ENCODE peak calls at places on chromosome 5, in nine cellular contexts. One of them, this sample, is unnamed.

GRCh38 chr5:151661096-151661495 is 25.6 kb downstream of the SPARC start:
- DNase-seq in AG04450: no peak
- DNase-seq in CD8-positive, alpha-beta T cell: no peak
- DNase-seq in A549: no peak
- DNase-seq in MM.1S: no peak
- DNase-seq in PC-9: no peak
- DNase-seq in endothelial cell of umbilical vein: no peak
- DNase-seq in uterus: no peak
- DNase-seq in tibial artery: no peak
- DNase-seq in this sample: no peak

GRCh38 chr5:159849437-159850191 is 66.7 kb upstream of the ADRA1B start:
- DNase-seq in AG04450: peak
- DNase-seq in CD8-positive, alpha-beta T cell: no peak
- DNase-seq in A549: no peak
- DNase-seq in MM.1S: no peak
- DNase-seq in PC-9: peak
- DNase-seq in endothelial cell of umbilical vein: no peak
- DNase-seq in uterus: peak
- DNase-seq in tibial artery: no peak
- DNase-seq in this sample: no peak

GRCh38 chr5:140833993-140834392 is at the start of gene PCDHA7:
- DNase-seq in AG04450: no peak
- DNase-seq in CD8-positive, alpha-beta T cell: no peak
- DNase-seq in A549: no peak
- DNase-seq in MM.1S: no peak
- DNase-seq in PC-9: no peak
- DNase-seq in endothelial cell of umbilical vein: no peak
- DNase-seq in uterus: no peak
- DNase-seq in tibial artery: no peak
- DNase-seq in this sample: no peak

GRCh38 chr5:32453916-32454315 is 9.4 kb upstream of the ZFR start:
- DNase-seq in AG04450: no peak
- DNase-seq in CD8-positive, alpha-beta T cell: no peak
- DNase-seq in A549: no peak
- DNase-seq in MM.1S: no peak
- DNase-seq in PC-9: no peak
- DNase-seq in endothelial cell of umbilical vein: no peak
- DNase-seq in uterus: no peak
- DNase-seq in tibial artery: no peak
- DNase-seq in this sample: no peak

GRCh38 chr5:29568028-29568427 is 1625.5 kb upstream of the CDH6 start:
- DNase-seq in AG04450: no peak
- DNase-seq in CD8-positive, alpha-beta T cell: no peak
- DNase-seq in A549: no peak
- DNase-seq in MM.1S: no peak
- DNase-seq in PC-9: no peak
- DNase-seq in endothelial cell of umbilical vein: no peak
- DNase-seq in uterus: no peak
- DNase-seq in tibial artery: no peak
- DNase-seq in this sample: no peak

GRCh38 chr5:127299678-127300077 is 9.1 kb downstream of the MEGF10 start:
- DNase-seq in AG04450: no peak
- DNase-seq in CD8-positive, alpha-beta T cell: no peak
- DNase-seq in A549: no peak
- DNase-seq in MM.1S: no peak
- DNase-seq in PC-9: no peak
- DNase-seq in endothelial cell of umbilical vein: no peak
- DNase-seq in uterus: no peak
- DNase-seq in tibial artery: no peak
- DNase-seq in this sample: no peak

GRCh38 chr5:115372121-115372520 is 75.7 kb upstream of the CCDC112 start:
- DNase-seq in AG04450: no peak
- DNase-seq in CD8-positive, alpha-beta T cell: no peak
- DNase-seq in A549: no peak
- DNase-seq in MM.1S: no peak
- DNase-seq in PC-9: peak
- DNase-seq in endothelial cell of umbilical vein: no peak
- DNase-seq in uterus: no peak
- DNase-seq in tibial artery: no peak
- DNase-seq in this sample: no peak

GRCh38 chr5:88480245-88480644 is 211.6 kb upstream of the TMEM161B start:
- DNase-seq in AG04450: no peak
- DNase-seq in CD8-positive, alpha-beta T cell: no peak
- DNase-seq in A549: no peak
- DNase-seq in MM.1S: no peak
- DNase-seq in PC-9: no peak
- DNase-seq in endothelial cell of umbilical vein: no peak
- DNase-seq in uterus: no peak
- DNase-seq in tibial artery: no peak
- DNase-seq in this sample: no peak

GRCh38 chr5:142012186-142012785 is 541 bp downstream of the GNPDA1 start:
- DNase-seq in AG04450: no peak
- DNase-seq in CD8-positive, alpha-beta T cell: no peak
- DNase-seq in A549: peak
- DNase-seq in MM.1S: peak
- DNase-seq in PC-9: peak
- DNase-seq in endothelial cell of umbilical vein: peak
- DNase-seq in uterus: peak
- DNase-seq in tibial artery: peak
- DNase-seq in this sample: peak
- TF ChIP-seq CTCF in AG04450: peak
- TF ChIP-seq CTCF in CD8-positive, alpha-beta T cell: peak
- TF ChIP-seq CTCF in A549: peak
- TF ChIP-seq CTCF in MM.1S: peak
- TF ChIP-seq CTCF in PC-9: peak
- TF ChIP-seq CTCF in endothelial cell of umbilical vein: peak
- TF ChIP-seq CTCF in uterus: no peak
- TF ChIP-seq CTCF in tibial artery: peak
- TF ChIP-seq CTCF in this sample: no peak

GRCh38 chr5:171311698-171312083 is 2.6 kb downstream of the TLX3 start:
- DNase-seq in AG04450: no peak
- DNase-seq in CD8-positive, alpha-beta T cell: no peak
- DNase-seq in A549: no peak
- DNase-seq in MM.1S: no peak
- DNase-seq in PC-9: no peak
- DNase-seq in endothelial cell of umbilical vein: no peak
- DNase-seq in uterus: no peak
- DNase-seq in tibial artery: no peak
- DNase-seq in this sample: no peak
- H3K4me3 ChIP-seq in AG04450: no peak
- H3K4me3 ChIP-seq in CD8-positive, alpha-beta T cell: no peak
- H3K4me3 ChIP-seq in A549: no peak
- H3K4me3 ChIP-seq in MM.1S: no peak
- H3K4me3 ChIP-seq in PC-9: no peak
- H3K4me3 ChIP-seq in endothelial cell of umbilical vein: no peak
- H3K4me3 ChIP-seq in uterus: no peak
- H3K4me3 ChIP-seq in tibial artery: no peak
- H3K4me3 ChIP-seq in this sample: peak

GRCh38 chr5:119022017-119022745 is 33.8 kb upstream of the DTWD2 start:
- DNase-seq in AG04450: peak
- DNase-seq in CD8-positive, alpha-beta T cell: no peak
- DNase-seq in A549: peak
- DNase-seq in MM.1S: peak
- DNase-seq in PC-9: peak
- DNase-seq in endothelial cell of umbilical vein: peak
- DNase-seq in uterus: no peak
- DNase-seq in tibial artery: no peak
- DNase-seq in this sample: no peak
- TF ChIP-seq CTCF in AG04450: peak
- TF ChIP-seq CTCF in CD8-positive, alpha-beta T cell: peak
- TF ChIP-seq CTCF in A549: peak
- TF ChIP-seq CTCF in MM.1S: peak
- TF ChIP-seq CTCF in PC-9: peak
- TF ChIP-seq CTCF in endothelial cell of umbilical vein: no peak
- TF ChIP-seq CTCF in uterus: peak
- TF ChIP-seq CTCF in tibial artery: peak
- TF ChIP-seq CTCF in this sample: peak

GRCh38 chr5:98735806-98736507 is 37.5 kb upstream of the RGMB start:
- DNase-seq in AG04450: no peak
- DNase-seq in CD8-positive, alpha-beta T cell: no peak
- DNase-seq in A549: no peak
- DNase-seq in MM.1S: no peak
- DNase-seq in PC-9: no peak
- DNase-seq in endothelial cell of umbilical vein: no peak
- DNase-seq in uterus: no peak
- DNase-seq in tibial artery: no peak
- DNase-seq in this sample: no peak
- H3K4me3 ChIP-seq in AG04450: no peak
- H3K4me3 ChIP-seq in CD8-positive, alpha-beta T cell: no peak
- H3K4me3 ChIP-seq in A549: no peak
- H3K4me3 ChIP-seq in MM.1S: no peak
- H3K4me3 ChIP-seq in PC-9: no peak
- H3K4me3 ChIP-seq in endothelial cell of umbilical vein: no peak
- H3K4me3 ChIP-seq in uterus: no peak
- H3K4me3 ChIP-seq in tibial artery: no peak
- H3K4me3 ChIP-seq in this sample: no peak

GRCh38 chr5:119331566-119332095 is 24.2 kb upstream of the TNFAIP8 start:
- DNase-seq in AG04450: no peak
- DNase-seq in CD8-positive, alpha-beta T cell: no peak
- DNase-seq in A549: no peak
- DNase-seq in MM.1S: no peak
- DNase-seq in PC-9: no peak
- DNase-seq in endothelial cell of umbilical vein: no peak
- DNase-seq in uterus: no peak
- DNase-seq in tibial artery: no peak
- DNase-seq in this sample: no peak
- TF ChIP-seq CTCF in AG04450: no peak
- TF ChIP-seq CTCF in CD8-positive, alpha-beta T cell: no peak
- TF ChIP-seq CTCF in A549: no peak
- TF ChIP-seq CTCF in MM.1S: no peak
- TF ChIP-seq CTCF in PC-9: no peak
- TF ChIP-seq CTCF in endothelial cell of umbilical vein: no peak
- TF ChIP-seq CTCF in uterus: no peak
- TF ChIP-seq CTCF in tibial artery: no peak
- TF ChIP-seq CTCF in this sample: no peak

GRCh38 chr5:177496111-177497010 is 1.0 kb downstream of the PDLIM7 start:
- DNase-seq in AG04450: peak
- DNase-seq in CD8-positive, alpha-beta T cell: no peak
- DNase-seq in A549: peak
- DNase-seq in MM.1S: no peak
- DNase-seq in PC-9: peak
- DNase-seq in endothelial cell of umbilical vein: peak
- DNase-seq in uterus: peak
- DNase-seq in tibial artery: peak
- DNase-seq in this sample: peak

GRCh38 chr5:177498013-177498847 is 826 bp upstream of the PDLIM7 start:
- DNase-seq in AG04450: no peak
- DNase-seq in CD8-positive, alpha-beta T cell: peak
- DNase-seq in A549: no peak
- DNase-seq in MM.1S: no peak
- DNase-seq in PC-9: no peak
- DNase-seq in endothelial cell of umbilical vein: no peak
- DNase-seq in uterus: peak
- DNase-seq in tibial artery: no peak
- DNase-seq in this sample: no peak

GRCh38 chr5:177497011-177497296 is 450 bp downstream of the PDLIM7 start:
- DNase-seq in AG04450: no peak
- DNase-seq in CD8-positive, alpha-beta T cell: no peak
- DNase-seq in A549: no peak
- DNase-seq in MM.1S: no peak
- DNase-seq in PC-9: no peak
- DNase-seq in endothelial cell of umbilical vein: no peak
- DNase-seq in uterus: no peak
- DNase-seq in tibial artery: peak
- DNase-seq in this sample: no peak

GRCh38 chr5:177495243-177496060 is 2.0 kb downstream of the PDLIM7 start:
- DNase-seq in AG04450: peak
- DNase-seq in CD8-positive, alpha-beta T cell: no peak
- DNase-seq in A549: no peak
- DNase-seq in MM.1S: no peak
- DNase-seq in PC-9: peak
- DNase-seq in endothelial cell of umbilical vein: peak
- DNase-seq in uterus: peak
- DNase-seq in tibial artery: peak
- DNase-seq in this sample: peak

DNA sequence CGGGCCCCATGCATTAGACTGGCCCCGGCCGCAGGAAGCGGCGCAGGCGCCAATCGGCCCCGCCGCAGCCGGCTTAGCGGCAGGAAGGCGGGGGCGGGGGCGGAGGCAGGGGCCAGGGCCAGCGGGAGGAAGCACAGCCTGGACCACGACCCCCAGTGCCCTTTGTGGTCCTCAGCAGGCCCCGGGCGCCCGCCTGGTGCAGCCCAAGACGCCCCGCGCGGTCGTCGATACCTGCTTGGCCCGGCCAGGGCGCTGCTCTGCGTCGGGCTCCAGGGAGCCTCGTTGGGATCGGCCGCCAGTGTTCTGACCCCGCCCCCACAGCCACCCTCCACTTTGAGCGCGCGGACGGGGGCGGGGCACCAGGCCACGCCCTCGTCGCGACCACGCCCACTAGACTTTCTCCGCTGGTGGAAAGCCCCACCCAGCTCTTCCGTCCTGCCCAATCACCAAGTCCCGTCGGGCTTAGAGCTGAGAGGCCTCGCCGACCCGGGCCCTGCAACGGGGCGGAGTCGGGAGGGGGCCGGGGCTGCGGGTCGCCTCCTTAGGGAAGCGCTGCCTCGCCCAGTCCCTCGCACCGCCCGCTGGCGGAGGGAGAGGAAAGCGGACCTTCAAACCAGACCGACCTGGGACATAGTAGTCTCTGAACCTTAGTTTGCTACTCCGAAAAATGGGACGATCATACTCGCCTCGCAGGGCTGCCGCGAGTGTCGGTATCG is at the start of gene PDLIM7:
- DNase-seq in AG04450: peak
- DNase-seq in CD8-positive, alpha-beta T cell: peak
- DNase-seq in A549: peak
- DNase-seq in MM.1S: peak
- DNase-seq in PC-9: peak
- DNase-seq in endothelial cell of umbilical vein: peak
- DNase-seq in uterus: peak
- DNase-seq in tibial artery: peak
- DNase-seq in this sample: peak
- H3K4me3 ChIP-seq in AG04450: peak
- H3K4me3 ChIP-seq in CD8-positive, alpha-beta T cell: peak
- H3K4me3 ChIP-seq in A549: peak
- H3K4me3 ChIP-seq in MM.1S: peak
- H3K4me3 ChIP-seq in PC-9: peak
- H3K4me3 ChIP-seq in endothelial cell of umbilical vein: peak
- H3K4me3 ChIP-seq in uterus: peak
- H3K4me3 ChIP-seq in tibial artery: peak
- H3K4me3 ChIP-seq in this sample: peak

DNA sequence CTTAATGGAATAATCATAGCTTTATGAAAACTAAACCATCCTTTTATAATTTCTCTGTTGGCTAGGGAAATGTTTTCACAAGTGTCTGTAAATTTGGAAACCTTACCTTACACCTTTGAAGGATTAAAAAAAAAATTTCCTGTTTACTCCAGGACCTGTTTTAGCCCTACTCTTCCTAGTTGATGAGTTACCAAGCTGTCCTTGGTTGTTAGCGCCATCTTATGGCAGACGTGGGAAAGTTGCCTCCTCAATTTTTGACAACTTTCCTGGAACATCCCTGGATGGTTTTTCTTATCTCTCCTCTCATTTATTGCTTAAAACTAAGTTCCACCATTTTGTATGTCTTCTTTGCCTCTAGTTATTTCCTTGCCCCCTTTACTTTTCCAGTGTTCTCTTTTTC is 25.7 kb downstream of the ZSWIM6 start:
- DNase-seq in AG04450: no peak
- DNase-seq in CD8-positive, alpha-beta T cell: no peak
- DNase-seq in A549: no peak
- DNase-seq in MM.1S: no peak
- DNase-seq in PC-9: no peak
- DNase-seq in endothelial cell of umbilical vein: no peak
- DNase-seq in uterus: no peak
- DNase-seq in tibial artery: no peak
- DNase-seq in this sample: no peak
- TF ChIP-seq CTCF in AG04450: peak
- TF ChIP-seq CTCF in CD8-positive, alpha-beta T cell: peak
- TF ChIP-seq CTCF in A549: no peak
- TF ChIP-seq CTCF in MM.1S: peak
- TF ChIP-seq CTCF in PC-9: peak
- TF ChIP-seq CTCF in endothelial cell of umbilical vein: no peak
- TF ChIP-seq CTCF in uterus: no peak
- TF ChIP-seq CTCF in tibial artery: no peak
- TF ChIP-seq CTCF in this sample: no peak